ENCODE peak calls at places on chromosome 17, in six cellular contexts. Z is activated CD4-positive, alpha-beta T cell treated with anti-CD3 and anti-CD28 coated beads for 1 hour; E is H9; N is lower lobe of right lung; H is GM23248; V is NCI-H187 treated with DMSO at 0.1 percent for 48 hours. S is an unnamed sample.
A peak's percentile ranks its signal among the peaks of the same experiment; 100 is the strongest.

GRCh38 chr17:35284955-35285354 is 42.1 kb downstream of the SLFN5 start:
- DNase-seq in Z (no peak), E (no peak), N (no peak), H (no peak), V (no peak), S (no peak)

GRCh38 chr17:72850410-72850809 is 242.1 kb downstream of the SLC39A11 start:
- DNase-seq in Z (no peak), E (no peak), N (no peak), H (peak; percentile 88), V (no peak), S (no peak)

GRCh38 chr17:31323551-31323950 is 2.1 kb upstream of the EVI2A start:
- DNase-seq in Z (no peak), E (no peak), N (no peak), H (no peak), V (no peak), S (no peak)

GRCh38 chr17:44121997-44122824 is 1.2 kb downstream of the HDAC5 start:
- DNase-seq in Z (no peak), E (no peak), N (no peak), H (no peak), V (no peak), S (peak; percentile 65)

GRCh38 chr17:67438669-67439068 is 61.6 kb downstream of the PITPNC1 start:
- DNase-seq in Z (no peak), E (no peak), N (no peak), H (no peak), V (no peak), S (no peak)

GRCh38 chr17:48598727-48599126 is 5.1 kb upstream of the HOXB5 start:
- DNase-seq in Z (no peak), E (no peak), N (no peak), H (no peak), V (no peak), S (no peak)

GRCh38 chr17:82314012-82314720 is 3.2 kb downstream of the CD7 start:
- DNase-seq in Z (no peak), E (no peak), N (no peak), H (no peak), V (no peak), S (no peak)

GRCh38 chr17:80817861-80818260 is 173.8 kb upstream of the CHMP6 start:
- DNase-seq in Z (no peak), E (no peak), N (peak; percentile 21), H (peak; percentile 50), V (no peak), S (no peak)

GRCh38 chr17:31696703-31697325 is 162.2 kb downstream of the COPRS start:
- DNase-seq in Z (no peak), E (no peak), N (no peak), H (no peak), V (no peak), S (no peak)

GRCh38 chr17:65485388-65486299 is 75.8 kb downstream of the AXIN2 start:
- DNase-seq in Z (no peak), E (no peak), N (peak; percentile 88), H (peak; percentile 66), V (no peak), S (no peak)